ENCODE peak calls at places on chromosomes 11 and 22, in five cellular contexts. V is CD4-positive, alpha-beta T cell; L is mesendoderm; I is stimulated activated CD4-positive, alpha-beta T cell treated with anti-CD3 and anti-CD28 coated beads, Interleukin-2, amount 100 ng/mL, for 48 hours; X is occipital lobe. B is an unnamed sample.

GRCh38 chr22:41411021-41411851 is 29.5 kb downstream of the TEF start:
- DNase-seq in V (no peak), L (peak; percentile 42), I (no peak), X (peak; percentile 69), B (peak; percentile 74)

GRCh38 chr11:61198948-61199523 is 4.3 kb upstream of the PGA3 start:
- DNase-seq in V (no peak), L (no peak), I (no peak), X (no peak), B (no peak)

GRCh38 chr11:62842171-62842717 is 2.9 kb upstream of the WDR74 start:
- DNase-seq in V (peak; percentile 30), L (no peak), I (no peak), X (no peak), B (no peak)

GRCh38 chr11:2091112-2091746 is 48.0 kb downstream of the IGF2 start:
- DNase-seq in V (no peak), L (no peak), I (no peak), X (no peak), B (no peak)

GRCh38 chr11:102883132-102883531 is 8.3 kb upstream of the MMP12 start:
- DNase-seq in V (no peak), L (no peak), I (no peak), X (no peak), B (no peak)

GRCh38 chr11:125921042-125921441 is 16.7 kb downstream of the DDX25 start:
- DNase-seq in V (no peak), L (no peak), I (no peak), X (no peak), B (no peak)

GRCh38 chr22:44292007-44292370 is 20.8 kb downstream of the SHISAL1 start:
- DNase-seq in V (no peak), L (peak; percentile 80), I (no peak), X (no peak), B (no peak)

GRCh38 chr22:22122348-22123117 is 122.1 kb upstream of the VPREB1 start:
- DNase-seq in V (no peak), L (no peak), I (no peak), X (no peak), B (no peak)

GRCh38 chr11:45698777-45699497 is 33.5 kb upstream of the CHST1 start:
- DNase-seq in V (no peak), L (no peak), I (no peak), X (no peak), B (no peak)

GRCh38 chr11:129427376-129427775 is 51.7 kb downstream of the BARX2 start:
- DNase-seq in V (no peak), L (no peak), I (no peak), X (no peak), B (no peak)

GRCh38 chr11:27291954-27292641 is 70.9 kb downstream of the CCDC34 start:
- DNase-seq in V (no peak), L (no peak), I (no peak), X (no peak), B (no peak)

GRCh38 chr11:33324211-33324985 is 67.2 kb downstream of the HIPK3 start:
- DNase-seq in V (no peak), L (no peak), I (no peak), X (no peak), B (no peak)

GRCh38 chr11:17972987-17973386 is 39.9 kb downstream of the SERGEF start:
- DNase-seq in V (no peak), L (peak; percentile 95), I (no peak), X (peak; percentile 68), B (peak; percentile 74)

GRCh38 chr22:18056802-18057474 is 20.9 kb upstream of the PEX26 start:
- DNase-seq in V (no peak), L (no peak), I (no peak), X (no peak), B (no peak)

GRCh38 chr11:34250732-34251639 is 106.8 kb downstream of the ABTB2 start:
- DNase-seq in V (peak; percentile 55), L (peak; percentile 33), I (peak; percentile 49), X (peak; percentile 20), B (peak; percentile 43)

GRCh38 chr22:46119729-46120419 is 30.5 kb upstream of the PPARA start:
- DNase-seq in V (no peak), L (no peak), I (no peak), X (no peak), B (no peak)

GRCh38 chr11:407651-408080 is 7.1 kb downstream of the SIGIRR start:
- DNase-seq in V (no peak), L (no peak), I (no peak), X (no peak), B (no peak)

GRCh38 chr11:57761301-57762234 is at the start of gene CTNND1:
- DNase-seq in V (no peak), L (peak; percentile 99), I (no peak), X (peak; percentile 69), B (peak; percentile 93)

GRCh38 chr22:45917700-45918454 is 59.1 kb downstream of the WNT7B start:
- DNase-seq in V (no peak), L (no peak), I (no peak), X (no peak), B (no peak)

GRCh38 chr11:4066960-4067359 is 27.6 kb upstream of the RRM1 start:
- DNase-seq in V (no peak), L (no peak), I (no peak), X (no peak), B (no peak)

GRCh38 chr11:202490-202889 is 4.7 kb downstream of the BET1L start:
- DNase-seq in V (no peak), L (no peak), I (no peak), X (no peak), B (no peak)

GRCh38 chr11:22169833-22170232 is 23.1 kb upstream of the ANO5 start:
- DNase-seq in V (no peak), L (no peak), I (no peak), X (no peak), B (no peak)

GRCh38 chr11:112582366-112582765 is 321.7 kb upstream of the PLET1 start:
- DNase-seq in V (no peak), L (no peak), I (no peak), X (no peak), B (no peak)

GRCh38 chr11:106012744-106013143 is 9.3 kb downstream of the MSANTD4 start:
- DNase-seq in V (no peak), L (peak; percentile 28), I (no peak), X (peak; percentile 37), B (no peak)

GRCh38 chr11:45264839-45265515 is 21.2 kb downstream of the SYT13 start:
- DNase-seq in V (no peak), L (no peak), I (no peak), X (no peak), B (no peak)

GRCh38 chr11:82234256-82234655 is 499.4 kb downstream of the FAM181B start:
- DNase-seq in V (no peak), L (no peak), I (no peak), X (no peak), B (no peak)

GRCh38 chr22:27138471-27138870 is 481.1 kb downstream of the MIAT start:
- DNase-seq in V (no peak), L (no peak), I (no peak), X (no peak), B (no peak)

GRCh38 chr11:126491092-126491491 is 135.6 kb downstream of the ST3GAL4 start:
- DNase-seq in V (no peak), L (no peak), I (no peak), X (no peak), B (no peak)

GRCh38 chr11:35330924-35331323 is 88.4 kb downstream of the SLC1A2 start:
- DNase-seq in V (peak; percentile 48), L (peak; percentile 83), I (no peak), X (no peak), B (no peak)

GRCh38 chr11:118068945-118069612 is 7.8 kb upstream of the TMPRSS4 start:
- DNase-seq in V (no peak), L (no peak), I (no peak), X (no peak), B (no peak)

GRCh38 chr11:3939211-3939610 is 83.7 kb downstream of the STIM1 start:
- DNase-seq in V (no peak), L (no peak), I (no peak), X (no peak), B (no peak)

GRCh38 chr11:821513-822371 is 3.0 kb downstream of the PNPLA2 start:
- DNase-seq in V (no peak), L (no peak), I (no peak), X (no peak), B (no peak)

GRCh38 chr22:27420817-27421361 is 380.7 kb downstream of the MN1 start:
- DNase-seq in V (no peak), L (no peak), I (no peak), X (no peak), B (no peak)